ENCODE peak calls at places on chromosomes 11 and 22, in eight cellular contexts. M, L, A, J, D, V, B and T are unnamed samples.
A peak's percentile ranks its signal among the peaks of the same experiment; 100 is the strongest.

GRCh38 chr11:94141511-94142307 is 13.1 kb downstream of the PANX1 start:
- ATAC-seq in M (no peak), L (peak; percentile 9), A (no peak), J (no peak), D (no peak), V (no peak), B (no peak), T (no peak)

GRCh38 chr11:113505541-113506375 is 30.6 kb upstream of the DRD2 start:
- ATAC-seq in M (no peak), L (peak; percentile 74), A (no peak), J (no peak), D (no peak), V (no peak), B (no peak), T (peak; percentile 52)

GRCh38 chr11:108302121-108302785 is 79.4 kb downstream of the ATM start:
- ATAC-seq in M (peak; percentile 96), L (no peak), A (no peak), J (no peak), D (no peak), V (no peak), B (no peak), T (no peak)

GRCh38 chr11:14179126-14179820 is 179.7 kb downstream of the RRAS2 start:
- ATAC-seq in M (no peak), L (peak; percentile 35), A (peak; percentile 64), J (no peak), D (no peak), V (no peak), B (no peak), T (no peak)

GRCh38 chr11:93512073-93512475 is 31.1 kb downstream of the SMCO4 start:
- ATAC-seq in M (peak; percentile 85), L (no peak), A (no peak), J (no peak), D (no peak), V (no peak), B (no peak), T (no peak)

GRCh38 chr11:2909145-2909914 is 19.9 kb downstream of the PHLDA2 start:
- ATAC-seq in M (no peak), L (no peak), A (peak; percentile 32), J (no peak), D (no peak), V (no peak), B (no peak), T (no peak)

GRCh38 chr22:29593923-29594322 is 9.5 kb upstream of the NF2 start:
- ATAC-seq in M (no peak), L (no peak), A (no peak), J (no peak), D (no peak), V (no peak), B (no peak), T (no peak)

GRCh38 chr22:50009251-50009650 is 3.3 kb downstream of the IL17REL start:
- ATAC-seq in M (no peak), L (no peak), A (no peak), J (no peak), D (no peak), V (no peak), B (no peak), T (no peak)

GRCh38 chr22:46289244-46289891 is 7.3 kb upstream of the GTSE1 start:
- ATAC-seq in M (no peak), L (peak; percentile 60), A (peak; percentile 11), J (peak; percentile 8), D (no peak), V (peak; percentile 73), B (no peak), T (no peak)

GRCh38 chr22:45911601-45912271 is 65.2 kb downstream of the WNT7B start:
- ATAC-seq in M (no peak), L (peak; percentile 79), A (peak; percentile 93), J (no peak), D (no peak), V (no peak), B (no peak), T (peak; percentile 63)

GRCh38 chr11:95451682-95452081 is 220.7 kb upstream of the SESN3 start:
- ATAC-seq in M (no peak), L (peak; percentile 41), A (no peak), J (no peak), D (no peak), V (no peak), B (no peak), T (peak; percentile 62)

GRCh38 chr11:19498986-19499669 is 213.5 kb upstream of the NAV2 start:
- ATAC-seq in M (no peak), L (peak; percentile 95), A (no peak), J (no peak), D (no peak), V (no peak), B (no peak), T (no peak)

GRCh38 chr11:26985941-26986340 is 8.0 kb upstream of the FIBIN start:
- ATAC-seq in M (no peak), L (peak; percentile 87), A (no peak), J (no peak), D (no peak), V (no peak), B (no peak), T (no peak)

GRCh38 chr11:102401905-102402304 is 50.7 kb downstream of the TMEM123 start:
- ATAC-seq in M (no peak), L (no peak), A (no peak), J (no peak), D (no peak), V (no peak), B (no peak), T (no peak)

GRCh38 chr22:38109391-38110000 is 988 bp downstream of the BAIAP2L2 start:
- ATAC-seq in M (peak; percentile 26), L (no peak), A (no peak), J (peak; percentile 20), D (peak; percentile 26), V (peak; percentile 27), B (no peak), T (no peak)

GRCh38 chr11:93850585-93851018 is at the start of gene VSTM5:
- ATAC-seq in M (no peak), L (no peak), A (no peak), J (no peak), D (no peak), V (no peak), B (no peak), T (peak; percentile 61)

GRCh38 chr11:44467931-44468330 is 97.5 kb upstream of the CD82 start:
- ATAC-seq in M (no peak), L (no peak), A (no peak), J (no peak), D (no peak), V (no peak), B (no peak), T (no peak)

GRCh38 chr11:112004389-112004788 is 20.8 kb upstream of the DLAT start:
- ATAC-seq in M (peak; percentile 81), L (no peak), A (no peak), J (peak; percentile 100), D (peak; percentile 38), V (peak; percentile 70), B (peak; percentile 58), T (peak; percentile 48)

GRCh38 chr22:27195516-27195915 is 538.1 kb downstream of the MIAT start:
- ATAC-seq in M (no peak), L (peak; percentile 50), A (no peak), J (no peak), D (no peak), V (no peak), B (no peak), T (no peak)

GRCh38 chr11:77619576-77620198 is 17.9 kb downstream of the CLNS1A start:
- ATAC-seq in M (no peak), L (no peak), A (peak; percentile 55), J (no peak), D (no peak), V (peak; percentile 35), B (no peak), T (peak; percentile 48)

GRCh38 chr11:120835601-120836228 is 188.2 kb upstream of the TBCEL start:
- ATAC-seq in M (peak; percentile 88), L (no peak), A (no peak), J (peak; percentile 50), D (no peak), V (no peak), B (no peak), T (no peak)

GRCh38 chr22:46536559-46537220 is 730 bp downstream of the CELSR1 start:
- ATAC-seq in M (no peak), L (no peak), A (no peak), J (no peak), D (peak; percentile 39), V (no peak), B (no peak), T (no peak)

GRCh38 chr11:15976433-15977045 is 379.8 kb downstream of the SOX6 start:
- ATAC-seq in M (no peak), L (peak; percentile 92), A (no peak), J (no peak), D (no peak), V (no peak), B (no peak), T (no peak)

GRCh38 chr22:45149671-45150070 is 14.1 kb upstream of the NUP50 start:
- ATAC-seq in M (no peak), L (no peak), A (no peak), J (no peak), D (no peak), V (no peak), B (no peak), T (no peak)

GRCh38 chr11:130369141-130369691 is 54.5 kb upstream of the ZBTB44 start:
- ATAC-seq in M (no peak), L (peak; percentile 91), A (peak; percentile 97), J (no peak), D (no peak), V (no peak), B (no peak), T (no peak)

GRCh38 chr11:65440831-65441499 is 18.4 kb downstream of the NEAT1 start:
- ATAC-seq in M (peak; percentile 25), L (no peak), A (no peak), J (peak; percentile 61), D (no peak), V (no peak), B (no peak), T (no peak)

GRCh38 chr11:17354070-17354924 is 2.7 kb downstream of the NCR3LG1 start:
- ATAC-seq in M (peak; percentile 45), L (peak; percentile 25), A (peak; percentile 77), J (peak; percentile 48), D (no peak), V (peak; percentile 18), B (no peak), T (peak; percentile 49)

GRCh38 chr22:39144101-39144815 is 8.2 kb downstream of the CBX7 start:
- ATAC-seq in M (peak; percentile 47), L (peak; percentile 7), A (no peak), J (peak; percentile 35), D (peak; percentile 33), V (peak; percentile 44), B (peak; percentile 29), T (peak; percentile 4)

GRCh38 chr11:59201376-59201775 is 11.4 kb downstream of the MPEG1 start:
- ATAC-seq in M (peak; percentile 35), L (no peak), A (no peak), J (no peak), D (no peak), V (no peak), B (no peak), T (peak; percentile 35)

GRCh38 chr11:97739892-97740782 is 1280.6 kb upstream of the CNTN5 start:
- ATAC-seq in M (no peak), L (peak; percentile 92), A (no peak), J (no peak), D (no peak), V (no peak), B (no peak), T (no peak)

GRCh38 chr11:57556041-57556440 is 11.4 kb downstream of the UBE2L6 start:
- ATAC-seq in M (no peak), L (no peak), A (no peak), J (no peak), D (no peak), V (no peak), B (no peak), T (peak; percentile 89)

GRCh38 chr11:21625982-21626381 is 566.9 kb upstream of the ANO5 start:
- ATAC-seq in M (no peak), L (peak; percentile 63), A (no peak), J (no peak), D (no peak), V (no peak), B (no peak), T (no peak)

GRCh38 chr22:27534720-27535125 is 266.8 kb downstream of the MN1 start:
- ATAC-seq in M (no peak), L (peak; percentile 43), A (no peak), J (no peak), D (no peak), V (no peak), B (no peak), T (no peak)

GRCh38 chr11:69348414-69349235 is 54.7 kb downstream of the MYEOV start:
- ATAC-seq in M (no peak), L (no peak), A (no peak), J (no peak), D (no peak), V (no peak), B (no peak), T (no peak)